ENCODE peak calls at places on chromosome 19, in six cellular contexts. X, F, Z, Y, C and I are unnamed samples.

GRCh38 chr19:27974082-27974513 is 1238.9 kb downstream of the UQCRFS1 start:
- DNase-seq in X (peak; percentile 39), F (no peak), Z (no peak), Y (no peak), C (peak; percentile 21), I (no peak)

GRCh38 chr19:55549500-55550320 is 4.4 kb upstream of the SBK3 start:
- DNase-seq in X (peak; percentile 91), F (no peak), Z (no peak), Y (peak; percentile 88), C (peak; percentile 84), I (peak; percentile 61)

GRCh38 chr19:41868120-41868988 is 8.3 kb downstream of the RPS19 start:
- DNase-seq in X (peak; percentile 31), F (no peak), Z (no peak), Y (no peak), C (no peak), I (no peak)

GRCh38 chr19:29526730-29527499 is 1.1 kb downstream of the VSTM2B start:
- DNase-seq in X (peak; percentile 85), F (no peak), Z (no peak), Y (no peak), C (no peak), I (peak; percentile 30)

GRCh38 chr19:1171755-1172352 is 2.2 kb downstream of the SBNO2 start:
- DNase-seq in X (no peak), F (no peak), Z (no peak), Y (no peak), C (no peak), I (no peak)

GRCh38 chr19:17681505-17682125 is 6.5 kb downstream of the UNC13A start:
- DNase-seq in X (peak; percentile 92), F (no peak), Z (no peak), Y (no peak), C (no peak), I (peak; percentile 55)

GRCh38 chr19:2253106-2254051 is 2.8 kb downstream of the JSRP1 start:
- DNase-seq in X (peak; percentile 96), F (peak; percentile 31), Z (no peak), Y (no peak), C (no peak), I (no peak)

GRCh38 chr19:4379383-4380253 is 20.7 kb downstream of the SH3GL1 start:
- DNase-seq in X (no peak), F (no peak), Z (no peak), Y (no peak), C (peak; percentile 44), I (peak; percentile 87)

GRCh38 chr19:49438261-49438660 is 3.1 kb downstream of the SLC17A7 start:
- DNase-seq in X (no peak), F (no peak), Z (no peak), Y (no peak), C (no peak), I (no peak)

GRCh38 chr19:31392514-31392913 is 43.3 kb upstream of the TSHZ3 start:
- DNase-seq in X (no peak), F (no peak), Z (no peak), Y (no peak), C (no peak), I (no peak)

GRCh38 chr19:40687525-40688016 is 2.9 kb downstream of the NUMBL start:
- DNase-seq in X (no peak), F (peak; percentile 35), Z (no peak), Y (no peak), C (no peak), I (no peak)

GRCh38 chr19:38733493-38734175 is 10.6 kb downstream of the CAPN12 start:
- DNase-seq in X (no peak), F (no peak), Z (no peak), Y (no peak), C (peak; percentile 60), I (no peak)

GRCh38 chr19:13143135-13143534 is 7.0 kb downstream of the STX10 start:
- DNase-seq in X (no peak), F (no peak), Z (no peak), Y (no peak), C (peak; percentile 94), I (peak; percentile 92)

GRCh38 chr19:55253842-55254624 is 4.8 kb downstream of the PPP6R1 start:
- DNase-seq in X (peak; percentile 64), F (peak; percentile 65), Z (peak; percentile 53), Y (no peak), C (no peak), I (no peak)

GRCh38 chr19:46364359-46364758 is 17.5 kb downstream of the PPP5C start:
- DNase-seq in X (no peak), F (no peak), Z (no peak), Y (no peak), C (no peak), I (no peak)

GRCh38 chr19:42074513-42075363 is 1.2 kb upstream of the ZNF574 start:
- DNase-seq in X (peak; percentile 66), F (no peak), Z (no peak), Y (no peak), C (no peak), I (no peak)

GRCh38 chr19:52410276-52410675 is 12.6 kb downstream of the ZNF528 start:
- DNase-seq in X (no peak), F (no peak), Z (no peak), Y (no peak), C (no peak), I (no peak)

GRCh38 chr19:44726465-44726864 is 22.0 kb upstream of the BCL3 start:
- DNase-seq in X (no peak), F (no peak), Z (no peak), Y (no peak), C (no peak), I (no peak)

GRCh38 chr19:28023064-28023463 is 1189.9 kb downstream of the UQCRFS1 start:
- DNase-seq in X (no peak), F (no peak), Z (no peak), Y (no peak), C (peak; percentile 32), I (no peak)

GRCh38 chr19:16445238-16446107 is 26.3 kb downstream of the EPS15L1 start:
- DNase-seq in X (no peak), F (no peak), Z (no peak), Y (no peak), C (peak; percentile 78), I (no peak)

GRCh38 chr19:55398200-55398947 is 9.2 kb downstream of the UBE2S start:
- DNase-seq in X (no peak), F (no peak), Z (no peak), Y (no peak), C (no peak), I (no peak)